ENCODE peak calls at places on chromosomes 1 and 21, in five cellular contexts. Z is cardiac muscle cell, X is hepatocyte, N is brain microvascular endothelial cell, C is OCI-LY7. B is an unnamed sample.

GRCh38 chr1:119794856-119795255 is 16.4 kb downstream of the REG4 start:
- DNase-seq in Z (peak), X (peak), N (no peak), C (no peak), B (no peak)

GRCh38 chr1:210400043-210400840 is 71.5 kb downstream of the HHAT start:
- DNase-seq in Z (peak), X (peak), N (peak), C (peak), B (peak)

GRCh38 chr21:15421947-15422346 is 307.8 kb upstream of the USP25 start:
- DNase-seq in Z (peak), X (no peak), N (no peak), C (no peak), B (no peak)

GRCh38 chr1:2372551-2373490 is 18.5 kb downstream of the MORN1 start:
- DNase-seq in Z (no peak), X (no peak), N (no peak), C (no peak), B (no peak)

GRCh38 chr21:19475525-19475924 is 1071.9 kb upstream of the TMPRSS15 start:
- DNase-seq in Z (peak), X (peak), N (no peak), C (no peak), B (no peak)

GRCh38 chr1:91404151-91405012 is at the start of gene HFM1:
- DNase-seq in Z (peak), X (peak), N (peak), C (peak), B (peak)

GRCh38 chr1:37722181-37723071 is 30.1 kb downstream of the CDCA8 start:
- DNase-seq in Z (no peak), X (no peak), N (no peak), C (no peak), B (no peak)

GRCh38 chr1:111221633-111222286 is 5.8 kb upstream of the CHI3L2 start:
- DNase-seq in Z (peak), X (no peak), N (no peak), C (peak), B (peak)

GRCh38 chr21:45709127-45709526 is 65.6 kb downstream of the PCBP3 start:
- DNase-seq in Z (peak), X (no peak), N (no peak), C (no peak), B (no peak)

GRCh38 chr1:227437495-227438008 is 119.3 kb upstream of the CDC42BPA start:
- DNase-seq in Z (peak), X (peak), N (peak), C (peak), B (no peak)

GRCh38 chr1:94947453-94947852 is 20.5 kb upstream of the CNN3 start:
- DNase-seq in Z (peak), X (peak), N (peak), C (no peak), B (no peak)

GRCh38 chr1:90724926-90725325 is 7.8 kb upstream of the BARHL2 start:
- DNase-seq in Z (no peak), X (no peak), N (no peak), C (no peak), B (no peak)

GRCh38 chr21:43815991-43816390 is 26.6 kb downstream of the RRP1 start:
- DNase-seq in Z (no peak), X (no peak), N (no peak), C (no peak), B (no peak)

GRCh38 chr1:235101558-235102258 is 26.9 kb downstream of the TOMM20 start:
- DNase-seq in Z (no peak), X (no peak), N (no peak), C (no peak), B (no peak)

GRCh38 chr1:220843481-220844011 is 35.7 kb upstream of the HLX start:
- DNase-seq in Z (peak), X (no peak), N (peak), C (no peak), B (no peak)

GRCh38 chr1:36911631-36912364 is 122.5 kb downstream of the GRIK3 start:
- DNase-seq in Z (no peak), X (no peak), N (no peak), C (no peak), B (no peak)

GRCh38 chr1:74584185-74584584 is 71.8 kb upstream of the LRRC53 start:
- DNase-seq in Z (peak), X (no peak), N (no peak), C (no peak), B (no peak)

GRCh38 chr1:202155478-202156021 is 4.9 kb downstream of the PTPN7 start:
- DNase-seq in Z (no peak), X (peak), N (peak), C (no peak), B (no peak)

GRCh38 chr1:67634396-67634935 is 50.5 kb upstream of the GADD45A start:
- DNase-seq in Z (no peak), X (no peak), N (no peak), C (no peak), B (no peak)

GRCh38 chr21:42537106-42537742 is 23.6 kb downstream of the SLC37A1 start:
- DNase-seq in Z (no peak), X (no peak), N (no peak), C (peak), B (peak)
- TF ChIP-seq CTCF in Z (peak), X (peak), N (peak), C (peak), B (no peak)

GRCh38 chr1:64984106-64984505 is 17.8 kb upstream of the JAK1 start:
- DNase-seq in Z (no peak), X (no peak), N (no peak), C (no peak), B (no peak)
- TF ChIP-seq CTCF in Z (no peak), X (no peak), N (no peak), C (no peak), B (no peak)

DNA sequence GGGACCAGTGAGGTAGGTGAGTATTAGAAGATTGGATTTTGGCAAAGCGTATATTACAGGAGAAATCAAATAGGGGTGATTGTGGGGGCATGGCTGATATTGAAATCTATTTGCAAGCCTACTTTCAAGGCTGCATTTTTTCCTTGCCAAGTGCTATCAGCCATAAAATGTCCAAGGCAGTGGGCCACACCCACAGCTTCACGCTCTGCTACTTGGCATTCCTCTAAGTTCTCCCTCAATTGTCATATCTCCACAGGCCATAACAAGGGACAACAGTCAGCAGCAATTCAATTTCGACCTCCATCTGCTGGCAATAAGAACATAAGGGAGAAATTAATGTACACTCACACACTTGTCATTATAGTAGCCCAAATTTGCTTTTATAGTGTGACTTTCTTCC is 667.1 kb upstream of the PKN2 start:
- DNase-seq in Z (no peak), X (peak), N (no peak), C (no peak), B (no peak)
- TF ChIP-seq CTCF in Z (no peak), X (no peak), N (no peak), C (no peak), B (no peak)

GRCh38 chr1:8851060-8851459 is 27.4 kb downstream of the ENO1 start:
- DNase-seq in Z (no peak), X (no peak), N (no peak), C (no peak), B (no peak)

GRCh38 chr1:8846263-8846662 is 28.8 kb upstream of the RERE start:
- DNase-seq in Z (no peak), X (no peak), N (no peak), C (no peak), B (no peak)

GRCh38 chr1:8845104-8846097 is 28.0 kb upstream of the RERE start:
- DNase-seq in Z (no peak), X (no peak), N (no peak), C (no peak), B (no peak)

GRCh38 chr1:8847990-8848389 is 30.5 kb downstream of the ENO1 start:
- DNase-seq in Z (no peak), X (no peak), N (no peak), C (no peak), B (no peak)

DNA sequence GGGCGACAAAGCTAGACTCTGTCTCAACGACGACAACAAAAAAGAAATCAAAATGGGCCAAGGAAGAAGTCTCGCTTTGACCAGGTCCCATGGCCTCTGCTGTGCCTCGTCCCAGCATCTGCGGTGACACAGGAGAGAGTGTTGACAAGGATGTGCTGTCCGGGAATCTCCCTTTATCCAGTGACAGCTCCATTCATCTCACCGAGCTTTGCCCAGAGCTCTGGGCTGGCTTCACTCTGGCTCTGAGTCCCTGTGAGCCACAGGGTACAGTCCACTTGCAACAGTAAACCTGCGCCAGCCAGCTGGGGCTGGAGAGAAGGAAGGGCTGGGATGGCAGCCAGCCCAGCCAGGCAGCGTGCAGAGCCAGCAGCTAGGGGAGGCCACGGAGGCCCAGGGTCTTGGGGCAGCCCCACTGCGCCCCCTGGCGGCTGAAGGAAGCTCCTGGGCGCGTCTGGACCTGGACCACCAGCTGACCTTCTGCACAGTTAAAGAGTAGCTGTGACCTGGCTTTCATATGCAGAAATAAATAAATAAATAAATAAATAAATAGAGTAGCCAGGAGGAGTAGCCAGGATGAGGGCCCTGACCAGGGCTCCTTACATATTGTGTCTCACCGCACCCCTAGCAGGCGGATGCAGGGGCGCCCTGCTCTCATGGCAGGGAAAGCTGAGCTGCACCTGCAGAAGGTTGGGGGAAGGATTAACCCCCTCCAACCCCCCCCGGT is 29.7 kb downstream of the ENO1 start:
- DNase-seq in Z (peak), X (peak), N (peak), C (peak), B (peak)
- TF ChIP-seq CTCF in Z (peak), X (peak), N (peak), C (peak), B (peak)

GRCh38 chr1:59666106-59666505 is 148.6 kb upstream of the HOOK1 start:
- DNase-seq in Z (peak), X (no peak), N (no peak), C (no peak), B (no peak)
- TF ChIP-seq CTCF in Z (no peak), X (peak), N (peak), C (peak), B (no peak)

GRCh38 chr1:229094476-229095311 is 176.2 kb upstream of the RAB4A start:
- DNase-seq in Z (peak), X (peak), N (peak), C (no peak), B (no peak)
- TF ChIP-seq CTCF in Z (no peak), X (no peak), N (no peak), C (no peak), B (no peak)

GRCh38 chr1:44609768-44610526 is 64.3 kb downstream of the TMEM53 start:
- DNase-seq in Z (no peak), X (no peak), N (no peak), C (no peak), B (no peak)

GRCh38 chr1:44608141-44608540 is 66.1 kb downstream of the TMEM53 start:
- DNase-seq in Z (no peak), X (no peak), N (no peak), C (peak), B (no peak)

GRCh38 chr1:44610527-44611148 is 63.6 kb downstream of the TMEM53 start:
- DNase-seq in Z (no peak), X (no peak), N (no peak), C (no peak), B (no peak)

GRCh38 chr1:44611419-44611818 is 62.9 kb downstream of the TMEM53 start:
- DNase-seq in Z (no peak), X (no peak), N (no peak), C (no peak), B (no peak)

DNA sequence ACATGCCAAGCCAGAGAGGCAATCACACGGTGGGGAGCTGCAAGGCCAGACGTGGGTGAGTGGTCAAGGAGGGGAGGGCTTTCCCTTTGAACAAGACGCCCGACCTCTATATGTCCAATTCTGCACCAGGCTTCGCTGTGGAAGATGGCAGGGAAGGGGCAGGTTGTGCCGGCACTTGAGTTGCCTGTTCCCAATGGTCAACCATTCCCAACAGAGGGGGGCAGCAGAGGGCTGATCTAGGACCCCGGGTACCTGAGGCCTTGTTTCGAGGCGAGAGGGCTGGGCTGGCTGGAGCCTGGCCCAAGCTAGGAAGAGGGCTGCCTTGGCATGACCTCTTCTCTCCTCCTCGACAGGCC is 64.9 kb downstream of the TMEM53 start:
- DNase-seq in Z (peak), X (peak), N (peak), C (peak), B (peak)
- TF ChIP-seq CTCF in Z (peak), X (peak), N (peak), C (peak), B (peak)

GRCh38 chr1:11321656-11322491 is 48.9 kb downstream of the UBIAD1 start:
- DNase-seq in Z (no peak), X (no peak), N (no peak), C (no peak), B (no peak)
- TF ChIP-seq CTCF in Z (no peak), X (no peak), N (no peak), C (no peak), B (no peak)

DNA sequence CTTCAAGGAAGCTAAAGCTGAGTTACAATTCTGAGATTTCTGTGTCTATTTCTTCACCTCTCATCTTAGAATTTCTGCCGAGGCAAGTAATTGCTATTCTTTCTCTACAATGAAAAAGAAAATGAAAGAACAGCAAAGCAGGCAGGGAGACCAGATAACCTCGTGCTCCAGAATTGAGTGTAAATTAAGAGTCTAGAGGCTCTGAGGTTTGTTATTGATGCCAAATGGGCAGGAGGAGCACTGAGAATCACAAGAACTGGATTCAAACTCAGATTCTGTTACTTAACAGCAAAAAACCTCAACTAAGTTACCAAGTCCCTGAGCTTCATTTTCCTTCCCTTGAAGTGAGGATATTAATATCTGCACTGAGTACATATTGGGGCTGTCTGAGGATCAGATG is 5.5 kb upstream of the DDR2 start:
- DNase-seq in Z (no peak), X (no peak), N (no peak), C (no peak), B (no peak)
- TF ChIP-seq CTCF in Z (no peak), X (no peak), N (no peak), C (no peak), B (no peak)

GRCh38 chr1:185316163-185317033 is 645 bp downstream of the IVNS1ABP start:
- DNase-seq in Z (peak), X (peak), N (peak), C (peak), B (peak)
- TF ChIP-seq CTCF in Z (no peak), X (peak), N (no peak), C (no peak), B (no peak)